ENCODE peak calls at places on chromosome 15, in six cellular contexts. N is K562, V is SJCRH30, X is kidney, R is upper lobe of right lung, T is adrenal gland. J is an unnamed sample.

GRCh38 chr15:57861805-57862586 is 155.5 kb downstream of the POLR2M start:
- DNase-seq in N (peak; percentile 25), V (no peak), X (no peak), R (no peak), T (peak; percentile 34), J (no peak)

GRCh38 chr15:74421302-74422245 is 12.2 kb downstream of the SEMA7A start:
- DNase-seq in N (no peak), V (no peak), X (no peak), R (no peak), T (no peak), J (peak; percentile 61)

GRCh38 chr15:49215768-49216739 is 46.0 kb downstream of the GALK2 start:
- DNase-seq in N (no peak), V (peak; percentile 16), X (peak; percentile 86), R (peak; percentile 77), T (peak; percentile 56), J (no peak)

GRCh38 chr15:90838066-90838465 is 30.3 kb upstream of the FURIN start:
- DNase-seq in N (no peak), V (no peak), X (no peak), R (no peak), T (no peak), J (no peak)

GRCh38 chr15:88700716-88701115 is 61.9 kb downstream of the ISG20 start:
- DNase-seq in N (no peak), V (no peak), X (no peak), R (no peak), T (no peak), J (no peak)

GRCh38 chr15:40096094-40096876 is 12.4 kb downstream of the BMF start:
- DNase-seq in N (no peak), V (no peak), X (peak; percentile 3), R (no peak), T (no peak), J (no peak)

GRCh38 chr15:40594429-40594836 is 384 bp downstream of the KNL1 start:
- DNase-seq in N (peak; percentile 62), V (peak; percentile 87), X (peak; percentile 82), R (peak; percentile 81), T (peak; percentile 66), J (peak; percentile 68)

GRCh38 chr15:33722005-33722672 is 246.2 kb upstream of the CHRM5 start:
- DNase-seq in N (no peak), V (no peak), X (no peak), R (no peak), T (no peak), J (no peak)

GRCh38 chr15:55893852-55894251 is 99.6 kb downstream of the NEDD4 start:
- DNase-seq in N (no peak), V (no peak), X (no peak), R (no peak), T (no peak), J (no peak)

GRCh38 chr15:58306591-58307312 is 125.0 kb upstream of the LIPC start:
- DNase-seq in N (no peak), V (no peak), X (no peak), R (no peak), T (no peak), J (no peak)

GRCh38 chr15:39396979-39397615 is 183.8 kb upstream of the THBS1 start:
- DNase-seq in N (peak; percentile 41), V (no peak), X (no peak), R (no peak), T (peak; percentile 57), J (no peak)

GRCh38 chr15:56795400-56795983 is 62.2 kb upstream of the ZNF280D start:
- DNase-seq in N (no peak), V (no peak), X (no peak), R (no peak), T (peak; percentile 16), J (no peak)

GRCh38 chr15:70505411-70505919 is 257.9 kb downstream of the UACA start:
- DNase-seq in N (no peak), V (peak; percentile 57), X (no peak), R (peak; percentile 21), T (peak; percentile 37), J (no peak)

GRCh38 chr15:35519536-35520149 is 26.3 kb downstream of the DPH6 start:
- DNase-seq in N (peak; percentile 12), V (no peak), X (no peak), R (no peak), T (no peak), J (no peak)

GRCh38 chr15:97875513-97876285 is 84.8 kb upstream of the ARRDC4 start:
- DNase-seq in N (peak; percentile 62), V (no peak), X (no peak), R (peak; percentile 81), T (peak; percentile 32), J (peak; percentile 68)

GRCh38 chr15:96362759-96363678 is 32.5 kb downstream of the NR2F2 start:
- DNase-seq in N (no peak), V (no peak), X (no peak), R (no peak), T (no peak), J (no peak)

GRCh38 chr15:81239190-81239589 is 42.5 kb downstream of the IL16 start:
- DNase-seq in N (no peak), V (no peak), X (no peak), R (no peak), T (no peak), J (no peak)

GRCh38 chr15:101635944-101636727 is 16.0 kb downstream of the TM2D3 start:
- DNase-seq in N (no peak), V (no peak), X (no peak), R (no peak), T (no peak), J (no peak)

GRCh38 chr15:68187559-68187958 is 17.6 kb downstream of the CALML4 start:
- DNase-seq in N (no peak), V (no peak), X (peak; percentile 43), R (no peak), T (peak; percentile 80), J (peak; percentile 73)

DNA sequence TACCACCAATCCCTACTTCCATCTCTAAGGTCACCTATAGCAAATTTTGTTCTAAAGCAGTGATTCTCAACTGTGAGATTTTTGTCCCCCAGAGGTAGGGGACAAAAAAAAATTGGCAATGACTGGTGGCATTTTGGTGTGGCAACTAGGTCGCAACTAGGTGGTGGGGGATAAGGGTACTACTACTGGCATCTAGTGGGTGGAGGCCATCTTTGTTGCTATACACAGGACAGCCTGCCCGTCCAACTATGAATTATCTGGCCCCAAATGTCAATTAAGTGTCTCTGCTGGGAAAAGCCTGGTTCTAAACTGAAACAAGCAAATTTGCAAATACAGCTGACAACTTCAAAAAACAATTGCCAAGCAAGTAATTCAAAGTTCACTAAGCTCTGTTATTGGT is 1.4 kb downstream of the MTMR10 start:
- DNase-seq in N (no peak), V (no peak), X (no peak), R (no peak), T (no peak), J (no peak)
- H3K4me3 ChIP-seq in N (peak overlapping the region; percentile 84), V (peak overlapping the region; percentile 92), X (peak overlapping the region; percentile 88), R (peak overlapping the region; percentile 93), T (peak overlapping the region; percentile 95), J (no peak overlapping the region)

GRCh38 chr15:85501574-85501973 is 121.2 kb downstream of the AKAP13 start:
- DNase-seq in N (no peak), V (no peak), X (no peak), R (no peak), T (no peak), J (no peak)

GRCh38 chr15:85500729-85501128 is 120.3 kb downstream of the AKAP13 start:
- DNase-seq in N (no peak), V (peak; percentile 84), X (no peak), R (no peak), T (no peak), J (no peak)

GRCh38 chr15:85498471-85498870 is 118.1 kb downstream of the AKAP13 start:
- DNase-seq in N (no peak), V (no peak), X (no peak), R (no peak), T (no peak), J (no peak)

GRCh38 chr15:85500060-85500708 is 119.8 kb downstream of the AKAP13 start:
- DNase-seq in N (no peak), V (no peak), X (no peak), R (no peak), T (no peak), J (no peak)

GRCh38 chr15:85499498-85499897 is 119.1 kb downstream of the AKAP13 start:
- DNase-seq in N (no peak), V (peak; percentile 11), X (no peak), R (no peak), T (no peak), J (no peak)
- H3K4me1 ChIP-seq in N (no peaks in the 10 kb centered on the region), V (peaks cover 46% of the 10 kb centered on the region), X (peaks cover 26% of the 10 kb centered on the region), R (peaks cover 33% of the 10 kb centered on the region), T (peaks cover 34% of the 10 kb centered on the region), J (no peaks in the 10 kb centered on the region)

GRCh38 chr15:77087213-77087612 is 16.3 kb upstream of the TSPAN3 start:
- DNase-seq in N (no peak), V (peak; percentile 22), X (no peak), R (no peak), T (no peak), J (no peak)

GRCh38 chr15:77081971-77082370 is 11.1 kb upstream of the TSPAN3 start:
- DNase-seq in N (no peak), V (peak; percentile 74), X (no peak), R (no peak), T (no peak), J (no peak)

DNA sequence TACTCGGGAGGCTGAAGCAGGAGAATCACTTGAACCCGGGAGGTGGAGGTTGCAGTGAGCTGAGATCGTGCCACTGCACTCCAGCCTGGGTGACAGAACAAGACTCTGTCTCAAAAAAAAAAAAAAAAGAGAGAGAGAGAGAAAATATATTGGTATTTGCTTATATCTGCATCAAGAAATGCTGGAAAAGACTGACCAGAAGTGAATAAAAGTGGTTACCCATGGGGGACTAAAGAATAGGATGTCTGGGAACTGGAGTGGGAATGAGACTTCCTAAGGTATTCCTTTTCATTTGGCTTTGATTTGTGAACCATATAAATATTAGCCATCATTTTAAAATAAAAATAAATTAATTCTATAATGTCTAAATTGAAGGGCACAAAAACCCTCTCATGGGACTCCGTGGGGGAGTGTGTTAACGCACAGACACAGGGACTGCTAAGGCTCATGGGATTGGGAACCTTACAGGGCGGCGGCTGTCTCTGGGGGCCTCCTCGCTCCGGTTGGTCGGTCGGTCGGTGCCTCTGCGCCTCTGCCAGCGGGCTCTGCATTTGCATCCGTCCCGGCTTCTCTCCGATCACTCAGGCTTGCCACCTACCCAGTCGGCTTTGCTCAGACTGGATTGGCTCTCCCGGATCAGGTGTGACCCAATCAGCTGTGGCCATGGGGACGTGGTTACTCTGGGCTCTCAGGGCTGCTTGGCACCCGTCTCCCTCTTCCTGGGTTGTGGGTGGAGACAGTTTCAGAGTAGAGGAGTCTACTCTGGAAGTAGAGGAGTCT is 12.7 kb upstream of the TSPAN3 start:
- DNase-seq in N (no peak), V (no peak), X (peak; percentile 93), R (peak; percentile 92), T (peak; percentile 89), J (peak; percentile 71)
- H3K4me3 ChIP-seq in N (no peak overlapping the region), V (no peak overlapping the region), X (no peak overlapping the region), R (peak overlapping the region; percentile 42), T (no peak overlapping the region), J (peak overlapping the region; percentile 36)

GRCh38 chr15:66908503-66909095 is 156.8 kb upstream of the SMAD3 start:
- DNase-seq in N (no peak), V (no peak), X (no peak), R (no peak), T (no peak), J (no peak)
- H3K4me1 ChIP-seq in N (peaks cover 11% of the 10 kb centered on the region), V (peaks cover 3% of the 10 kb centered on the region), X (peaks cover 5% of the 10 kb centered on the region), R (peaks cover 16% of the 10 kb centered on the region), T (no peaks in the 10 kb centered on the region), J (no peaks in the 10 kb centered on the region)

GRCh38 chr15:62054979-62055378 is 5.3 kb downstream of the VPS13C start:
- DNase-seq in N (no peak), V (no peak), X (no peak), R (no peak), T (no peak), J (no peak)
- H3K4me3 ChIP-seq in N (no peak overlapping the region), V (no peak overlapping the region), X (no peak overlapping the region), R (no peak overlapping the region), T (no peak overlapping the region), J (no peak overlapping the region)

J was measured in testis.